ENCODE peak calls at places on chromosomes 12 and 14, in four cellular contexts. E is iris pigment epithelial cell, P is natural killer cell, Q is HFF-Myc. G is an unnamed sample.

GRCh38 chr14:65408113-65408512 is 4.4 kb upstream of the FUT8 start:
- DNase-seq in E (no peak), P (no peak), Q (no peak), G (no peak)

GRCh38 chr12:127558363-127558762 is 708.6 kb upstream of the TMEM132C start:
- DNase-seq in E (no peak), P (no peak), Q (no peak), G (no peak)

GRCh38 chr12:12901158-12901791 is 9.9 kb downstream of the GPRC5A start:
- DNase-seq in E (peak; percentile 99), P (no peak), Q (peak; percentile 87), G (no peak)

GRCh38 chr12:132133952-132134652 is 10.0 kb downstream of the DDX51 start:
- DNase-seq in E (no peak), P (no peak), Q (no peak), G (no peak)

GRCh38 chr12:85363382-85364190 is 83.6 kb downstream of the ALX1 start:
- DNase-seq in E (peak; percentile 9), P (no peak), Q (no peak), G (no peak)

GRCh38 chr12:108150436-108150835 is 21.3 kb downstream of the WSCD2 start:
- DNase-seq in E (no peak), P (no peak), Q (no peak), G (no peak)

GRCh38 chr12:121520586-121521086 is 60.2 kb downstream of the KDM2B start:
- DNase-seq in E (no peak), P (no peak), Q (no peak), G (no peak)

GRCh38 chr14:61153436-61153835 is 127.7 kb downstream of the TMEM30B start:
- DNase-seq in E (peak; percentile 39), P (no peak), Q (no peak), G (no peak)

GRCh38 chr12:119695034-119695433 is 27.1 kb downstream of the PRKAB1 start:
- DNase-seq in E (peak; percentile 21), P (no peak), Q (no peak), G (no peak)

GRCh38 chr12:70070494-70071007 is 172.7 kb upstream of the CNOT2 start:
- DNase-seq in E (no peak), P (no peak), Q (peak; percentile 79), G (no peak)

GRCh38 chr12:69662764-69663163 is 36.3 kb downstream of the BEST3 start:
- DNase-seq in E (no peak), P (no peak), Q (no peak), G (peak; percentile 95)

G was measured in HAP-1.